ENCODE peak calls at places on chromosomes 6 and 20, in seven cellular contexts. S is H1, I is HCT116, H is SK-N-SH, N is K562, P is HepG2, O is GM12878. W is an unnamed sample.

GRCh38 chr6:149834513-149835481 is 29.4 kb downstream of the LRP11 start:
- DNase-seq in P (peak; percentile 64), H (peak; percentile 62), S (no peak), O (no peak), N (peak; percentile 67), I (peak; percentile 72), W (no peak)

GRCh38 chr6:160534050-160534696 is 129.9 kb downstream of the LPA start:
- DNase-seq in I (peak; percentile 18), P (peak; percentile 52), N (peak; percentile 72), O (no peak), S (peak; percentile 50), H (peak; percentile 59), W (peak; percentile 9)

GRCh38 chr6:125753218-125753936 is 3.9 kb downstream of the HEY2 start:
- DNase-seq in I (peak; percentile 13), O (no peak), S (no peak), H (no peak), N (no peak), P (peak; percentile 33), W (no peak)

GRCh38 chr6:50816115-50816675 is 2.5 kb upstream of the TFAP2B start:
- DNase-seq in O (peak; percentile 19), H (peak; percentile 63), P (peak; percentile 67), I (peak; percentile 34), N (peak; percentile 85), S (no peak), W (peak; percentile 70)

GRCh38 chr20:47481330-47482216 is 20.1 kb upstream of the NCOA3 start:
- DNase-seq in H (no peak), O (no peak), I (no peak), S (no peak), P (no peak), N (no peak), W (no peak)

GRCh38 chr6:2658788-2659187 is 91.9 kb downstream of the MYLK4 start:
- DNase-seq in I (peak; percentile 10), S (no peak), O (peak; percentile 40), N (no peak), P (peak; percentile 68), H (no peak), W (no peak)

GRCh38 chr6:108711831-108712230 is 136.4 kb upstream of the ARMC2 start:
- DNase-seq in H (no peak), I (no peak), N (no peak), P (no peak), O (no peak), S (no peak), W (no peak)

GRCh38 chr20:4263011-4263410 is 247.7 kb upstream of the RNF24 start:
- DNase-seq in O (no peak), N (no peak), H (no peak), P (no peak), I (no peak), S (no peak), W (no peak)

GRCh38 chr6:157615411-157615763 is 207.7 kb upstream of the SNX9 start:
- DNase-seq in I (no peak), O (no peak), H (no peak), S (no peak), P (no peak), N (no peak), W (no peak)

GRCh38 chr6:31010393-31011060 is at the start of gene MUC22:
- DNase-seq in H (no peak), O (no peak), I (no peak), P (no peak), N (no peak), S (no peak), W (no peak)

GRCh38 chr6:3231213-3232016 is 4.0 kb upstream of the TUBB2B start:
- DNase-seq in I (no peak), O (no peak), P (peak; percentile 80), N (no peak), H (peak; percentile 78), S (no peak), W (no peak)

GRCh38 chr6:132763269-132763668 is 5.6 kb upstream of the VNN2 start:
- DNase-seq in S (no peak), P (no peak), O (peak; percentile 32), H (no peak), N (no peak), I (no peak), W (no peak)

GRCh38 chr6:113634352-113635163 is 222.6 kb upstream of the MARCKS start:
- DNase-seq in S (no peak), H (no peak), P (no peak), O (peak; percentile 88), N (no peak), I (no peak), W (no peak)

DNA sequence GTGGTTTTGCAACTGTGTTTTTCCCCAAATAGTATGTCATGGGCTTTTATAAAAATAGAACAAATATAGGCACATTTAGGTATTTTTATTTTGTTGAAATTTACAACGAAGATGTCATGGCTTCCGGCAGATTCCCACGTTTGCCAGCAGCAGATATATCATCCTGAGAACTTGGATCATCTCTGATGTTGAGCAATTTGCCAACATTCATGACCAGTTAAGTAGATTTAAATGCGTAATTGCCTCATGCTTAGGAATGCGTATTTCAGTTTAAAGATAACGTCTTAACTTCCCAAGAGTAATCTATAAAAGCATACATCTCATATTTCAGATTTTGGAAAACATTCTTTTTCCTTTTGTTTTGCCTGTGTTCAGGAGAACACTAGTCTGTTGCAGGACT is 457.8 kb downstream of the QKI start:
- DNase-seq in N (no peak), O (no peak), S (no peak), H (no peak), P (no peak), I (no peak), W (no peak)
- TF ChIP-seq JUND in N (no peak), O (no peak), S (no peak), H (no peak), P (no peak), I (no peak), W (no peak)

DNA sequence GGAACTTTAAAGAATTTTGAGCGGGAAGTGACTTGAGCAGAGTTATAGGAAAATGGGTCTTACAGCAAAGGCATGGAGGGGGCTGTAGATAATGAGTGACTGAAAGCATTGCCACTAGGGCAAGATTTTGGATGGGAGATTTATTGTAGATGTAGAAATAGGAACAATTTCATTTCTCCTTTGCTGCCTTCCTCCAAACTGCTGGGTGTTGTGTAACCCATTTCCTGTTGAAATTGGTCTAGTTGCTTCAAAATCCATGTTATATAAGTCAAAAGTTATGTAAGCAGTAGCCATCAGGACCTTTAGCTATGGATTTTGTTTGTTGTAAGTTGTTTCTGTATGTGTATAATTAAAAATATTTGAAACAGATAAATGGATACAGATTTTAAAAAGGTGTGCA is 11.1 kb downstream of the YWHAB start:
- DNase-seq in P (peak; percentile 35), S (no peak), H (no peak), I (no peak), N (no peak), O (no peak), W (no peak)
- TF ChIP-seq JUND in P (no peak), S (no peak), H (no peak), I (no peak), N (no peak), O (no peak), W (no peak)

GRCh38 chr20:9070304-9070703 is 1.4 kb downstream of the PLCB4 start:
- DNase-seq in P (no peak), H (no peak), N (no peak), I (no peak), O (no peak), S (no peak), W (no peak)

GRCh38 chr20:9068896-9069663 is at the start of gene PLCB4:
- DNase-seq in O (no peak), N (peak; percentile 26), I (no peak), H (peak; percentile 75), S (no peak), P (no peak), W (peak; percentile 94)

GRCh38 chr20:9075264-9076095 is 6.6 kb downstream of the PLCB4 start:
- DNase-seq in P (no peak), O (no peak), I (no peak), S (no peak), H (no peak), N (no peak), W (no peak)

GRCh38 chr20:9072741-9073310 is 3.9 kb downstream of the PLCB4 start:
- DNase-seq in I (no peak), O (no peak), N (no peak), S (no peak), H (no peak), P (no peak), W (no peak)

DNA sequence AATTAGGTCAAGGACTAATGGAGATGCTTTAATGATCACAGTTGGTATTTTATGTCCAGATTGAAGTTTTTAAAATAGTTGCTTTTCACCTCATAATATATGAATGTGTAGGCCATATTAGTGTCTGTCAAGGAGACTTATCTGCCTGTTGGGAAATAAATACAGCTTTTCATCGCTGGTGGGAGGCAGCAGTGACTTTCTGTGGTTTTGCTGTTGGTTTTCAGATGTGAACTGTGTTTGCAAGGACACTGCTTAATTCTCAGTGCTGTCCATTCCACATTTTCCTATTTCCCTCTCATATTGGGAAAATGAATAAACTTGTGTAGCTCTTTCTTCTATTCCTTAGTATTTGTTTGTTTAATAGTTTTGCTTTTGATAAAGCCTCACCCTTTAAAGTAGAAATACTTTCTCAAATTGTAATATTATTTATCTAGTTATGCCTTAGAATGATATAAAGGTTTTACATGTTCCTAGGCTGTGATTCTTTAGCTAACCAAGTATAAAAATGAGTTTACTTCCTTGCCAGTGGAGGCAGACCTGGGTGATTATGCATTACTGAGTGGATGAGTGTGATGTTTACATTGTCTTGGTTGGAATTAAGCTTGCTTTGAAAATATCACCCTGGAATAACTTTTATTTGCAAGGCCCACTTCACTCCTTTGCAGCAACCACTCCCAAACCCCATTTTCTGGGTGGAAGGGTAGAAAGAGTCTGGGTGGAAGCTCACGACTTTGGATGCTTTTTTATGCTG is 3.3 kb downstream of the PLCB4 start:
- DNase-seq in H (no peak), N (no peak), O (no peak), P (no peak), I (no peak), S (no peak), W (no peak)
- TF ChIP-seq JUND in H (no peak), N (no peak), O (no peak), P (no peak), I (no peak), S (no peak), W (no peak)

GRCh38 chr6:111804627-111805235 is 68.5 kb downstream of the FYN start:
- DNase-seq in P (no peak), I (no peak), S (no peak), N (peak; percentile 69), O (peak; percentile 84), H (no peak), W (no peak)

GRCh38 chr6:111805511-111806181 is 67.6 kb downstream of the FYN start:
- DNase-seq in P (no peak), H (no peak), N (peak; percentile 27), S (no peak), O (peak; percentile 78), I (no peak), W (no peak)

GRCh38 chr6:111803384-111803783 is 69.9 kb downstream of the FYN start:
- DNase-seq in N (no peak), O (no peak), S (no peak), H (no peak), P (no peak), I (no peak), W (no peak)

GRCh38 chr6:111802720-111803119 is 70.5 kb downstream of the FYN start:
- DNase-seq in O (no peak), N (no peak), S (no peak), P (no peak), I (no peak), H (no peak), W (no peak)

DNA sequence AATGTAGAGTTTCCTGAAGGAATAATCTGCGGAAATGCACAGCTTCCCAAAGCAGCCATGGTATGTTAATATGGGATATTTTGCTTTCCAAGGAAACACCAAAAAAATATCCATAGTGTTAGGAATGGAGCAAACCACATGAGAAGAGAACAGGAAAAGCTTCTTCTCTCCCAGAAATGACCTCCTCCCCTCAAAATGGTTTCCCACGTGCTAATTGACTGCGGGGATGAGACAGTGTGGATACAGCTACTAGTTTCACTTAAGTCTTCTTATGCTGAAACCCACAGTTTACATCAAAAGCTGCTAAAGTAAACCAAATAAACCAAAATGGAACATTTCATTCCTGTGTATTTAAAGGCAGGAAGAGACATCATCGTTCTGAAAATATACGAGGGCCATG is 69.4 kb downstream of the FYN start:
- DNase-seq in I (no peak), H (no peak), N (no peak), P (no peak), S (no peak), O (no peak), W (no peak)
- TF ChIP-seq JUND in I (no peak), H (no peak), N (no peak), P (no peak), S (no peak), O (no peak), W (no peak)

W was measured in T47D.